ENCODE peak calls at places on chromosome 11, in nine cellular contexts. J, C, G, T, E, D, S, Y and R are unnamed samples.

GRCh38 chr11:36116161-36116560 is 172.3 kb downstream of the LDLRAD3 start:
- DNase-seq in J (no peak), C (no peak), G (no peak), T (no peak), E (no peak), D (no peak), S (no peak), Y (no peak), R (no peak)

GRCh38 chr11:125591659-125592304 is 870 bp upstream of the STT3A start:
- DNase-seq in J (peak), C (peak), G (no peak), T (peak), E (no peak), D (peak), S (peak), Y (peak), R (peak)

GRCh38 chr11:112289588-112290461 is 29.2 kb upstream of the PLET1 start:
- DNase-seq in J (peak), C (peak), G (no peak), T (peak), E (no peak), D (no peak), S (peak), Y (peak), R (peak)

GRCh38 chr11:101434241-101434640 is 149.6 kb downstream of the TRPC6 start:
- DNase-seq in J (no peak), C (no peak), G (no peak), T (no peak), E (no peak), D (no peak), S (no peak), Y (no peak), R (no peak)

GRCh38 chr11:93869830-93870229 is 19.4 kb upstream of the VSTM5 start:
- DNase-seq in J (no peak), C (no peak), G (no peak), T (no peak), E (no peak), D (no peak), S (no peak), Y (no peak), R (no peak)

GRCh38 chr11:46363031-46363407 is 15.8 kb downstream of the DGKZ start:
- DNase-seq in J (peak), C (no peak), G (no peak), T (peak), E (no peak), D (peak), S (peak), Y (peak), R (no peak)

GRCh38 chr11:101563166-101563565 is 20.6 kb downstream of the TRPC6 start:
- DNase-seq in J (no peak), C (no peak), G (no peak), T (no peak), E (no peak), D (no peak), S (no peak), Y (no peak), R (peak)

GRCh38 chr11:45670386-45671135 is 5.1 kb upstream of the CHST1 start:
- DNase-seq in J (no peak), C (peak), G (no peak), T (no peak), E (no peak), D (no peak), S (no peak), Y (no peak), R (no peak)

GRCh38 chr11:107858217-107859070 is at the start of gene SLC35F2:
- DNase-seq in J (no peak), C (peak), G (peak), T (peak), E (no peak), D (peak), S (peak), Y (peak), R (peak)

GRCh38 chr11:72988796-72989195 is 153.3 kb downstream of the FCHSD2 start:
- DNase-seq in J (no peak), C (no peak), G (no peak), T (no peak), E (no peak), D (no peak), S (no peak), Y (no peak), R (no peak)

GRCh38 chr11:97732011-97732632 is 1288.6 kb upstream of the CNTN5 start:
- DNase-seq in J (no peak), C (no peak), G (no peak), T (no peak), E (no peak), D (no peak), S (no peak), Y (no peak), R (no peak)

GRCh38 chr11:67434395-67434881 is 3.0 kb downstream of the PTPRCAP start:
- DNase-seq in J (no peak), C (no peak), G (no peak), T (no peak), E (no peak), D (no peak), S (no peak), Y (no peak), R (no peak)

GRCh38 chr11:95993438-95994339 is 69.8 kb upstream of the MTMR2 start:
- DNase-seq in J (no peak), C (no peak), G (no peak), T (no peak), E (no peak), D (no peak), S (no peak), Y (no peak), R (no peak)

GRCh38 chr11:113193894-113194293 is 120.5 kb upstream of the TTC12 start:
- DNase-seq in J (peak), C (no peak), G (no peak), T (peak), E (no peak), D (peak), S (peak), Y (no peak), R (no peak)

GRCh38 chr11:62553839-62554361 is 7.3 kb upstream of the AHNAK start:
- DNase-seq in J (no peak), C (no peak), G (no peak), T (peak), E (peak), D (peak), S (peak), Y (peak), R (peak)

GRCh38 chr11:72720047-72720446 is 32.2 kb downstream of the ARAP1 start:
- DNase-seq in J (no peak), C (no peak), G (no peak), T (no peak), E (no peak), D (no peak), S (no peak), Y (peak), R (no peak)

GRCh38 chr11:95567685-95568084 is 221.9 kb downstream of the FAM76B start:
- DNase-seq in J (no peak), C (no peak), G (no peak), T (peak), E (no peak), D (peak), S (peak), Y (no peak), R (peak)

GRCh38 chr11:117833401-117833891 is 8.9 kb upstream of the FXYD2 start:
- DNase-seq in J (peak), C (peak), G (no peak), T (no peak), E (no peak), D (no peak), S (no peak), Y (no peak), R (no peak)

GRCh38 chr11:119322921-119323531 is 6.1 kb upstream of the MCAM start:
- DNase-seq in J (peak), C (no peak), G (no peak), T (no peak), E (no peak), D (no peak), S (no peak), Y (no peak), R (no peak)

GRCh38 chr11:119320593-119321524 is 3.9 kb upstream of the MCAM start:
- DNase-seq in J (peak), C (peak), G (no peak), T (peak), E (no peak), D (peak), S (peak), Y (no peak), R (peak)

GRCh38 chr11:119323532-119324033 is 6.7 kb upstream of the MCAM start:
- DNase-seq in J (peak), C (peak), G (no peak), T (peak), E (no peak), D (no peak), S (peak), Y (no peak), R (peak)

GRCh38 chr11:119324124-119324665 is 7.3 kb upstream of the MCAM start:
- DNase-seq in J (no peak), C (no peak), G (no peak), T (no peak), E (no peak), D (no peak), S (no peak), Y (no peak), R (no peak)

GRCh38 chr11:119322360-119322739 is 5.4 kb upstream of the MCAM start:
- DNase-seq in J (peak), C (no peak), G (no peak), T (no peak), E (no peak), D (no peak), S (no peak), Y (no peak), R (no peak)
- TF ChIP-seq CTCF in J (peak), C (no peak), G (no peak), T (peak), E (no peak), D (peak), S (no peak), Y (no peak), R (no peak)

GRCh38 chr11:47466701-47467250 is 17.8 kb upstream of the RAPSN start:
- DNase-seq in J (peak), C (peak), G (no peak), T (peak), E (no peak), D (peak), S (peak), Y (no peak), R (no peak)
- TF ChIP-seq CTCF in J (no peak), C (no peak), G (no peak), T (peak), E (no peak), D (no peak), S (no peak), Y (no peak), R (no peak)

GRCh38 chr11:43691332-43691731 is 10.8 kb downstream of the HSD17B12 start:
- DNase-seq in J (no peak), C (no peak), G (no peak), T (no peak), E (no peak), D (no peak), S (no peak), Y (no peak), R (no peak)

GRCh38 chr11:43691806-43692205 is 11.3 kb downstream of the HSD17B12 start:
- DNase-seq in J (no peak), C (no peak), G (no peak), T (no peak), E (no peak), D (no peak), S (no peak), Y (no peak), R (no peak)

GRCh38 chr11:43693069-43693468 is 12.5 kb downstream of the HSD17B12 start:
- DNase-seq in J (no peak), C (no peak), G (no peak), T (no peak), E (no peak), D (no peak), S (no peak), Y (no peak), R (no peak)

GRCh38 chr11:43693731-43694130 is 13.2 kb downstream of the HSD17B12 start:
- DNase-seq in J (no peak), C (no peak), G (no peak), T (no peak), E (no peak), D (no peak), S (no peak), Y (no peak), R (no peak)

DNA sequence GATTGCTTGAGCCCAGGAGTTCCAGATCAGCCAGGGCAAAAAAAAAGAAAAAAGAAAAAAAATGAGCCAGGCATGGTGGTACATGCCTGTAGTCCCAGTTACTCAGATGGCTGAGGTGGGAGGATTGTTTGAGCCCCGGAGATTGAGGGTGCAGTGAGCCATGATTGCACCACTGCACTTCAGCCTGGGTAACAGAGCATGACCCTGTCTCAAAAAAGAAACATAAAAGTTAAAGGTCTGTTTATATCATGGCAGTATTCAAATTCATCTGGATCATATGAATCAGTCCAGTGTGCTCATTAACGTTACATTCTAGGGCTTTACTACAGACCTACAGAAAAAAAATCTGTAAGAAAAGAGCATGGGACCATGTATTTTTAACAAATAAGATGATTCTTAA is 13.9 kb downstream of the HSD17B12 start:
- DNase-seq in J (no peak), C (no peak), G (no peak), T (no peak), E (no peak), D (no peak), S (no peak), Y (no peak), R (no peak)
- TF ChIP-seq CTCF in J (no peak), C (no peak), G (no peak), T (no peak), E (no peak), D (no peak), S (no peak), Y (no peak), R (no peak)

DNA sequence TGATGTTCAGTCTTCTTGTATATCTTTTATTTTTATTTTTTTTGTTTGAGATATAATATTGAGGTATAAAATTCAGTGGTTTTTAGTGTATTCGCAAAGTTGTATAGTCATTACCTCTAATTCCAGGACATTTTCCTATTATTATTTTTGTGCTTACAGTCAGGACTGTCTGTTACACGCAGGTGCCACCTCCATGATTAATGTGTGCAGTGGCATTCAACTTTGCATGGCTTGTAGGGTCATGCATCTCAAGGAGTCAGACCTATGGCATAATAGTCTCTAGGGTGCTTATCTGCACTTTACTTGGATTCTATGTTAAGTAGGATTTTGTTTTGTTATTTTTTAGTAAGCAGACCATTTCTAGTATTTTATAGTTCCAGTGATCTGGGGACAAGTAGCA is 1.0 kb downstream of the CTR9 start:
- DNase-seq in J (no peak), C (no peak), G (no peak), T (no peak), E (no peak), D (no peak), S (no peak), Y (no peak), R (no peak)
- TF ChIP-seq CTCF in J (no peak), C (no peak), G (no peak), T (no peak), E (no peak), D (no peak), S (no peak), Y (no peak), R (no peak)

GRCh38 chr11:133993107-133993506 is 36.3 kb upstream of the IGSF9B start:
- DNase-seq in J (no peak), C (no peak), G (no peak), T (no peak), E (no peak), D (no peak), S (no peak), Y (no peak), R (no peak)
- TF ChIP-seq CTCF in J (no peak), C (no peak), G (no peak), T (no peak), E (no peak), D (no peak), S (no peak), Y (no peak), R (no peak)

DNA sequence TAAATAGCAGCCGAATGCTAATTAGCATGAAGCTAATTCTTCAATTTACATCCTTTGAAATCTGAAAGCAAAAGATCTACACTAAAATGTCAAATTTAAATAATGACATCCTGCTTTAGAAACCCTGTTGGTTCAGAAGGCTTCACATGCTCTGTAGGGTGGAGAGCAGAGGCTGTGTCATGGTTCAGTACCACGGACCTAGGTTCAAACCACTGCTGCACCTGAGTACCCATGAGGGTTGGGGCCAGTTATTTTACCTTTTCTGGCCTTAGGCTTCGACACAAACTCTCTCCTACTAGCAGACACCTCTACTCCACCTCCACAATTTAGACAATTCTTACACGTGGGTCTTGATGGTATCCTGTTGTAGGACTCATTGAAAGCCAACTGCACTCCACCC is 89.0 kb downstream of the RRAS2 start:
- DNase-seq in J (no peak), C (no peak), G (no peak), T (no peak), E (no peak), D (no peak), S (no peak), Y (no peak), R (no peak)
- TF ChIP-seq CTCF in J (no peak), C (no peak), G (no peak), T (no peak), E (no peak), D (no peak), S (no peak), Y (no peak), R (no peak)

GRCh38 chr11:4203603-4204360 is 109.2 kb downstream of the RRM1 start:
- DNase-seq in J (no peak), C (no peak), G (no peak), T (no peak), E (no peak), D (no peak), S (no peak), Y (no peak), R (no peak)
- TF ChIP-seq CTCF in J (no peak), C (no peak), G (peak), T (peak), E (no peak), D (no peak), S (no peak), Y (no peak), R (no peak)

DNA sequence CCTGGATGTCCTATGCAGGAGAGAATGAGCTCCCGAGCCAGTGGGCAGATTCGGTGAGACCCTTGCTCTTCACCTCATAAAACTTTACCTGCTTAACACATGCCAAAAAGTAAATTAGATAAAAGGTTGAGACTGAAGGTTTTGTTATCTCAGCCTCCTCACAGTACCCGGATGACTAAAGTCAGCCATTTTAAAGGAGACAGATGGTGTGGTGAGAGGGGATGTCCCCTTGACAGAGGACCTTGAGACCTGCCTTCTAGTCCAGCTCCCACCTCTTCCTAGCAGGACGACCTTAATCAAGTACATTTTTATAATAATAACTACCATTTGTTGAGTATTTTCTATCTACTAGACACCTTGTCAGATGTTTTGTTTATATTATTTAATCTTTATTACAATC is 39.7 kb downstream of the C11orf91 start:
- DNase-seq in J (no peak), C (no peak), G (no peak), T (no peak), E (no peak), D (no peak), S (no peak), Y (no peak), R (no peak)
- TF ChIP-seq CTCF in J (no peak), C (no peak), G (no peak), T (no peak), E (no peak), D (no peak), S (no peak), Y (no peak), R (no peak)

GRCh38 chr11:3080104-3080503 is 22.9 kb upstream of the CARS1 start:
- DNase-seq in J (no peak), C (no peak), G (no peak), T (peak), E (no peak), D (peak), S (no peak), Y (no peak), R (no peak)

GRCh38 chr11:3077846-3078440 is 20.7 kb upstream of the CARS1 start:
- DNase-seq in J (no peak), C (no peak), G (no peak), T (no peak), E (no peak), D (no peak), S (no peak), Y (no peak), R (no peak)

GRCh38 chr11:3081386-3081751 is 24.1 kb upstream of the CARS1 start:
- DNase-seq in J (no peak), C (no peak), G (no peak), T (no peak), E (no peak), D (no peak), S (no peak), Y (no peak), R (no peak)

GRCh38 chr11:3083321-3083720 is 26.1 kb upstream of the CARS1 start:
- DNase-seq in J (no peak), C (no peak), G (no peak), T (no peak), E (no peak), D (no peak), S (no peak), Y (no peak), R (no peak)

DNA sequence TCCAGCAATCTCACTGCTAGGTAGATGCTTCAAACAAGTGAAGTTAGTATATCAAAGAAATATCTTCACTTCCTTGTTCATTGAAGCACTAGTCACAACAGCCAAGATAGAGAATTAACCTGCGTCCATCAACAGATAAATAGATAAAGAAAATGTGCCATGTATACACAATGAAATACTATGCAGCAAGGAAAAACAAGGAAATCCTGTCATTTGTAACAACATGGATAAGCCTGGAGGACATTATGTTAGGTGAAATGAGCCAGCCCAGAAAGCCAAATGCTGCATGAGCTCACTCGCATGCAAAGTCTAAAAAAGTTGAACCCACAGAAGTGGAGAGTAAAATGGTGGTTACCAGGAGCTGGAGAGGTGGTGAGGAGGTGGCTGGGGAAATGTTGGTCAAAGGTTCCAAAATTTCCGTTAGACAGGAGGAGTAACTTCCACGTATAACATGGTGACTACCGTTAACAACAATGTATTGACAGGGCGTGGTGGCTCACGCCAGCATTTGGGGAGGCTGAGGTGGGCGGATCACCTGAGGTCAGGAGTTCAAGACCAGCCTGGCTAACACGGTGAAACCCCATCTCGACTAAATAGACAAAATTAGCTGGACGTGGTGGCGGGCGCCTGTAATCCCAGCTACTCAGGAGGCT is 23.6 kb upstream of the CARS1 start:
- DNase-seq in J (no peak), C (no peak), G (no peak), T (no peak), E (no peak), D (no peak), S (no peak), Y (no peak), R (no peak)
- TF ChIP-seq CTCF in J (no peak), C (no peak), G (no peak), T (no peak), E (no peak), D (no peak), S (no peak), Y (no peak), R (no peak)